ENCODE peak calls at places on chromosomes 1 and 21, in nine cellular contexts. One of them, this sample, is unnamed.

GRCh38 chr21:15754640-15755039 is 24.9 kb downstream of the USP25 start:
- DNase-seq in H4: no peak
- DNase-seq in NCI-H345: no peak
- DNase-seq in left lung: no peak
- DNase-seq in effector memory CD4-positive, alpha-beta T cell: no peak
- DNase-seq in occipital lobe: no peak
- DNase-seq in PC-3: peak
- DNase-seq in Calu3: no peak
- DNase-seq in iPS DF 6.9: no peak
- DNase-seq in this sample: no peak

GRCh38 chr1:159168043-159168442 is 3.4 kb upstream of the CADM3 start:
- DNase-seq in occipital lobe: peak
- DNase-seq in PC-3: no peak
- DNase-seq in iPS DF 6.9: no peak
- DNase-seq in effector memory CD4-positive, alpha-beta T cell: no peak
- DNase-seq in left lung: no peak
- DNase-seq in H4: no peak
- DNase-seq in NCI-H345: no peak
- DNase-seq in Calu3: no peak
- DNase-seq in this sample: no peak

GRCh38 chr1:195851804-195852203 is 756.4 kb downstream of the KCNT2 start:
- DNase-seq in occipital lobe: no peak
- DNase-seq in effector memory CD4-positive, alpha-beta T cell: no peak
- DNase-seq in PC-3: peak
- DNase-seq in iPS DF 6.9: no peak
- DNase-seq in left lung: no peak
- DNase-seq in Calu3: no peak
- DNase-seq in NCI-H345: no peak
- DNase-seq in H4: no peak
- DNase-seq in this sample: no peak

GRCh38 chr1:25805863-25806225 is 5.9 kb downstream of the SELENON start:
- DNase-seq in effector memory CD4-positive, alpha-beta T cell: no peak
- DNase-seq in occipital lobe: peak
- DNase-seq in left lung: no peak
- DNase-seq in PC-3: no peak
- DNase-seq in iPS DF 6.9: no peak
- DNase-seq in H4: no peak
- DNase-seq in NCI-H345: no peak
- DNase-seq in Calu3: no peak
- DNase-seq in this sample: no peak

GRCh38 chr1:207309775-207310273 is 11.7 kb upstream of the CD55 start:
- DNase-seq in iPS DF 6.9: no peak
- DNase-seq in NCI-H345: no peak
- DNase-seq in occipital lobe: no peak
- DNase-seq in Calu3: peak
- DNase-seq in PC-3: peak
- DNase-seq in H4: peak
- DNase-seq in left lung: peak
- DNase-seq in effector memory CD4-positive, alpha-beta T cell: no peak
- DNase-seq in this sample: peak

GRCh38 chr1:212254853-212255363 is 30.3 kb upstream of the PPP2R5A start:
- DNase-seq in occipital lobe: no peak
- DNase-seq in left lung: no peak
- DNase-seq in Calu3: no peak
- DNase-seq in NCI-H345: no peak
- DNase-seq in PC-3: no peak
- DNase-seq in iPS DF 6.9: no peak
- DNase-seq in H4: no peak
- DNase-seq in effector memory CD4-positive, alpha-beta T cell: no peak
- DNase-seq in this sample: no peak

GRCh38 chr1:45355683-45356082 is 15.4 kb upstream of the MUTYH start:
- DNase-seq in NCI-H345: no peak
- DNase-seq in effector memory CD4-positive, alpha-beta T cell: no peak
- DNase-seq in iPS DF 6.9: no peak
- DNase-seq in PC-3: peak
- DNase-seq in left lung: no peak
- DNase-seq in Calu3: no peak
- DNase-seq in H4: no peak
- DNase-seq in occipital lobe: no peak
- DNase-seq in this sample: no peak

GRCh38 chr1:218537131-218537904 is 192.2 kb downstream of the TGFB2 start:
- DNase-seq in PC-3: peak
- DNase-seq in occipital lobe: no peak
- DNase-seq in NCI-H345: no peak
- DNase-seq in iPS DF 6.9: no peak
- DNase-seq in Calu3: no peak
- DNase-seq in H4: no peak
- DNase-seq in left lung: no peak
- DNase-seq in effector memory CD4-positive, alpha-beta T cell: no peak
- DNase-seq in this sample: no peak

GRCh38 chr1:244304156-244304555 is 147.6 kb downstream of the ADSS2 start:
- DNase-seq in PC-3: no peak
- DNase-seq in effector memory CD4-positive, alpha-beta T cell: no peak
- DNase-seq in iPS DF 6.9: no peak
- DNase-seq in Calu3: peak
- DNase-seq in NCI-H345: no peak
- DNase-seq in left lung: no peak
- DNase-seq in H4: no peak
- DNase-seq in occipital lobe: no peak
- DNase-seq in this sample: peak

GRCh38 chr1:48853006-48853405 is 76.3 kb upstream of the BEND5 start:
- DNase-seq in effector memory CD4-positive, alpha-beta T cell: no peak
- DNase-seq in iPS DF 6.9: no peak
- DNase-seq in occipital lobe: peak
- DNase-seq in left lung: no peak
- DNase-seq in NCI-H345: no peak
- DNase-seq in Calu3: no peak
- DNase-seq in H4: peak
- DNase-seq in PC-3: peak
- DNase-seq in this sample: peak

GRCh38 chr21:41369915-41370839 is 8.3 kb downstream of the MX2 start:
- DNase-seq in H4: no peak
- DNase-seq in NCI-H345: no peak
- DNase-seq in effector memory CD4-positive, alpha-beta T cell: peak
- DNase-seq in PC-3: no peak
- DNase-seq in left lung: no peak
- DNase-seq in iPS DF 6.9: no peak
- DNase-seq in occipital lobe: no peak
- DNase-seq in Calu3: no peak
- DNase-seq in this sample: no peak

GRCh38 chr21:34813266-34813886 is 144.6 kb downstream of the CLIC6 start:
- DNase-seq in iPS DF 6.9: no peak
- DNase-seq in left lung: no peak
- DNase-seq in Calu3: no peak
- DNase-seq in occipital lobe: no peak
- DNase-seq in PC-3: peak
- DNase-seq in H4: peak
- DNase-seq in effector memory CD4-positive, alpha-beta T cell: no peak
- DNase-seq in NCI-H345: no peak
- DNase-seq in this sample: peak

GRCh38 chr21:38170283-38170682 is 86.5 kb upstream of the KCNJ15 start:
- DNase-seq in PC-3: peak
- DNase-seq in H4: peak
- DNase-seq in NCI-H345: no peak
- DNase-seq in occipital lobe: no peak
- DNase-seq in effector memory CD4-positive, alpha-beta T cell: no peak
- DNase-seq in Calu3: peak
- DNase-seq in iPS DF 6.9: no peak
- DNase-seq in left lung: peak
- DNase-seq in this sample: peak

GRCh38 chr1:172547071-172547470 is 14.1 kb downstream of the SUCO start:
- DNase-seq in left lung: no peak
- DNase-seq in H4: no peak
- DNase-seq in occipital lobe: no peak
- DNase-seq in Calu3: no peak
- DNase-seq in iPS DF 6.9: no peak
- DNase-seq in effector memory CD4-positive, alpha-beta T cell: no peak
- DNase-seq in NCI-H345: no peak
- DNase-seq in PC-3: peak
- DNase-seq in this sample: no peak

GRCh38 chr1:29646161-29646775 is 409.9 kb downstream of the PTPRU start:
- DNase-seq in PC-3: no peak
- DNase-seq in effector memory CD4-positive, alpha-beta T cell: no peak
- DNase-seq in H4: no peak
- DNase-seq in left lung: no peak
- DNase-seq in NCI-H345: no peak
- DNase-seq in occipital lobe: no peak
- DNase-seq in iPS DF 6.9: no peak
- DNase-seq in Calu3: no peak
- DNase-seq in this sample: no peak

GRCh38 chr1:235746245-235746644 is 96.7 kb upstream of the GNG4 start:
- DNase-seq in H4: no peak
- DNase-seq in Calu3: no peak
- DNase-seq in PC-3: no peak
- DNase-seq in iPS DF 6.9: no peak
- DNase-seq in left lung: no peak
- DNase-seq in occipital lobe: no peak
- DNase-seq in effector memory CD4-positive, alpha-beta T cell: no peak
- DNase-seq in NCI-H345: no peak
- DNase-seq in this sample: no peak

GRCh38 chr1:51924455-51924854 is 45.9 kb upstream of the NRDC start:
- DNase-seq in PC-3: peak
- DNase-seq in NCI-H345: no peak
- DNase-seq in left lung: no peak
- DNase-seq in occipital lobe: no peak
- DNase-seq in Calu3: no peak
- DNase-seq in iPS DF 6.9: no peak
- DNase-seq in effector memory CD4-positive, alpha-beta T cell: no peak
- DNase-seq in H4: no peak
- DNase-seq in this sample: no peak

GRCh38 chr1:921011-921837 is 2.5 kb upstream of the SAMD11 start:
- DNase-seq in PC-3: peak
- DNase-seq in effector memory CD4-positive, alpha-beta T cell: peak
- DNase-seq in left lung: peak
- DNase-seq in Calu3: peak
- DNase-seq in H4: peak
- DNase-seq in occipital lobe: peak
- DNase-seq in iPS DF 6.9: no peak
- DNase-seq in NCI-H345: peak
- DNase-seq in this sample: peak

GRCh38 chr1:41695118-41695517 is 210.6 kb upstream of the EDN2 start:
- DNase-seq in NCI-H345: no peak
- DNase-seq in Calu3: no peak
- DNase-seq in PC-3: no peak
- DNase-seq in effector memory CD4-positive, alpha-beta T cell: no peak
- DNase-seq in occipital lobe: no peak
- DNase-seq in iPS DF 6.9: no peak
- DNase-seq in left lung: peak
- DNase-seq in H4: no peak
- DNase-seq in this sample: no peak

GRCh38 chr1:30763654-30764248 is 6.2 kb upstream of the LAPTM5 start:
- DNase-seq in Calu3: no peak
- DNase-seq in effector memory CD4-positive, alpha-beta T cell: no peak
- DNase-seq in H4: peak
- DNase-seq in left lung: no peak
- DNase-seq in NCI-H345: no peak
- DNase-seq in iPS DF 6.9: no peak
- DNase-seq in occipital lobe: peak
- DNase-seq in PC-3: no peak
- DNase-seq in this sample: no peak

GRCh38 chr1:26970810-26971209 is 10.5 kb upstream of the KDF1 start:
- DNase-seq in left lung: no peak
- DNase-seq in H4: no peak
- DNase-seq in occipital lobe: no peak
- DNase-seq in effector memory CD4-positive, alpha-beta T cell: no peak
- DNase-seq in iPS DF 6.9: no peak
- DNase-seq in PC-3: no peak
- DNase-seq in NCI-H345: no peak
- DNase-seq in Calu3: peak
- DNase-seq in this sample: no peak

GRCh38 chr1:169931795-169932195 is 38.1 kb upstream of the SCYL3 start:
- DNase-seq in occipital lobe: no peak
- DNase-seq in left lung: no peak
- DNase-seq in H4: no peak
- DNase-seq in NCI-H345: no peak
- DNase-seq in Calu3: no peak
- DNase-seq in iPS DF 6.9: no peak
- DNase-seq in PC-3: no peak
- DNase-seq in effector memory CD4-positive, alpha-beta T cell: no peak
- DNase-seq in this sample: no peak

GRCh38 chr1:93576346-93576745 is 105.3 kb downstream of the BCAR3 start:
- DNase-seq in iPS DF 6.9: no peak
- DNase-seq in left lung: no peak
- DNase-seq in H4: no peak
- DNase-seq in Calu3: no peak
- DNase-seq in effector memory CD4-positive, alpha-beta T cell: no peak
- DNase-seq in PC-3: no peak
- DNase-seq in NCI-H345: peak
- DNase-seq in occipital lobe: no peak
- DNase-seq in this sample: no peak

GRCh38 chr1:209777587-209777986 is 6.8 kb downstream of the C1orf74 start:
- DNase-seq in iPS DF 6.9: no peak
- DNase-seq in left lung: no peak
- DNase-seq in NCI-H345: no peak
- DNase-seq in PC-3: no peak
- DNase-seq in occipital lobe: no peak
- DNase-seq in H4: no peak
- DNase-seq in effector memory CD4-positive, alpha-beta T cell: no peak
- DNase-seq in Calu3: no peak
- DNase-seq in this sample: no peak

GRCh38 chr1:205355054-205355453 is 1.7 kb downstream of the KLHDC8A start:
- DNase-seq in PC-3: peak
- DNase-seq in iPS DF 6.9: no peak
- DNase-seq in Calu3: peak
- DNase-seq in occipital lobe: no peak
- DNase-seq in NCI-H345: no peak
- DNase-seq in H4: peak
- DNase-seq in effector memory CD4-positive, alpha-beta T cell: no peak
- DNase-seq in left lung: peak
- DNase-seq in this sample: no peak

GRCh38 chr1:180157108-180157507 is 2.4 kb downstream of the QSOX1 start:
- DNase-seq in occipital lobe: no peak
- DNase-seq in NCI-H345: peak
- DNase-seq in left lung: no peak
- DNase-seq in H4: no peak
- DNase-seq in iPS DF 6.9: no peak
- DNase-seq in PC-3: peak
- DNase-seq in Calu3: no peak
- DNase-seq in effector memory CD4-positive, alpha-beta T cell: no peak
- DNase-seq in this sample: no peak

GRCh38 chr1:20142001-20142710 is 3.0 kb downstream of the PLA2G2F start:
- DNase-seq in effector memory CD4-positive, alpha-beta T cell: no peak
- DNase-seq in occipital lobe: no peak
- DNase-seq in NCI-H345: no peak
- DNase-seq in H4: no peak
- DNase-seq in PC-3: no peak
- DNase-seq in iPS DF 6.9: no peak
- DNase-seq in Calu3: no peak
- DNase-seq in left lung: peak
- DNase-seq in this sample: no peak

GRCh38 chr1:41151846-41152245 is 90.3 kb downstream of the SCMH1 start:
- DNase-seq in occipital lobe: no peak
- DNase-seq in left lung: no peak
- DNase-seq in NCI-H345: no peak
- DNase-seq in PC-3: no peak
- DNase-seq in H4: no peak
- DNase-seq in iPS DF 6.9: no peak
- DNase-seq in effector memory CD4-positive, alpha-beta T cell: no peak
- DNase-seq in Calu3: no peak
- DNase-seq in this sample: no peak

This sample was measured in trophoblast cell.